ENCODE peak calls at places on chromosomes 13 and 19, in seven cellular contexts. One of them, this sample, is unnamed.

GRCh38 chr19:32397736-32398135 is 7.8 kb upstream of the DPY19L3 start:
- DNase-seq in NCI-H345: no peak
- DNase-seq in mucosa of gallbladder: no peak
- DNase-seq in astrocyte of the hippocampus: peak; percentile 57
- DNase-seq in NCI-H510A treated with DMSO at 0.1 percent for 48 hours: no peak
- DNase-seq in NCI-H1436: no peak
- DNase-seq in substantia nigra: no peak
- DNase-seq in this sample: peak; percentile 62

GRCh38 chr13:94674609-94675348 is 37.6 kb downstream of the SOX21 start:
- DNase-seq in NCI-H345: peak; percentile 73
- DNase-seq in mucosa of gallbladder: peak; percentile 45
- DNase-seq in astrocyte of the hippocampus: peak; percentile 70
- DNase-seq in NCI-H510A treated with DMSO at 0.1 percent for 48 hours: peak; percentile 76
- DNase-seq in NCI-H1436: peak; percentile 73
- DNase-seq in substantia nigra: peak; percentile 31
- DNase-seq in this sample: peak; percentile 54

GRCh38 chr13:46389985-46390384 is 2.9 kb upstream of the RUBCNL start:
- DNase-seq in NCI-H345: no peak
- DNase-seq in mucosa of gallbladder: no peak
- DNase-seq in astrocyte of the hippocampus: peak; percentile 56
- DNase-seq in NCI-H510A treated with DMSO at 0.1 percent for 48 hours: no peak
- DNase-seq in NCI-H1436: no peak
- DNase-seq in substantia nigra: peak; percentile 63
- DNase-seq in this sample: peak; percentile 45

GRCh38 chr13:39787086-39787487 is 131.6 kb downstream of the COG6 start:
- DNase-seq in NCI-H345: no peak
- DNase-seq in mucosa of gallbladder: no peak
- DNase-seq in astrocyte of the hippocampus: no peak
- DNase-seq in NCI-H510A treated with DMSO at 0.1 percent for 48 hours: no peak
- DNase-seq in NCI-H1436: no peak
- DNase-seq in substantia nigra: no peak
- DNase-seq in this sample: no peak

GRCh38 chr13:110874508-110874960 is 40.3 kb downstream of the ANKRD10 start:
- DNase-seq in NCI-H345: peak; percentile 79
- DNase-seq in mucosa of gallbladder: peak; percentile 82
- DNase-seq in astrocyte of the hippocampus: peak; percentile 87
- DNase-seq in NCI-H510A treated with DMSO at 0.1 percent for 48 hours: peak; percentile 70
- DNase-seq in NCI-H1436: peak; percentile 69
- DNase-seq in substantia nigra: peak; percentile 64
- DNase-seq in this sample: peak; percentile 85

GRCh38 chr19:4154571-4155312 is 1.3 kb downstream of the CREB3L3 start:
- DNase-seq in NCI-H345: no peak
- DNase-seq in mucosa of gallbladder: no peak
- DNase-seq in astrocyte of the hippocampus: no peak
- DNase-seq in NCI-H510A treated with DMSO at 0.1 percent for 48 hours: no peak
- DNase-seq in NCI-H1436: no peak
- DNase-seq in substantia nigra: no peak
- DNase-seq in this sample: no peak

GRCh38 chr13:84844473-84844872 is 954.7 kb downstream of the SLITRK6 start:
- DNase-seq in NCI-H345: peak; percentile 33
- DNase-seq in mucosa of gallbladder: no peak
- DNase-seq in astrocyte of the hippocampus: peak; percentile 20
- DNase-seq in NCI-H510A treated with DMSO at 0.1 percent for 48 hours: no peak
- DNase-seq in NCI-H1436: peak; percentile 30
- DNase-seq in substantia nigra: no peak
- DNase-seq in this sample: peak; percentile 11

GRCh38 chr19:40229484-40229883 is 3.0 kb upstream of the CCNP start:
- DNase-seq in NCI-H345: no peak
- DNase-seq in mucosa of gallbladder: no peak
- DNase-seq in astrocyte of the hippocampus: peak; percentile 33
- DNase-seq in NCI-H510A treated with DMSO at 0.1 percent for 48 hours: no peak
- DNase-seq in NCI-H1436: no peak
- DNase-seq in substantia nigra: no peak
- DNase-seq in this sample: peak; percentile 16

GRCh38 chr19:52584686-52585085 is 14.6 kb downstream of the ZNF701 start:
- DNase-seq in NCI-H345: no peak
- DNase-seq in mucosa of gallbladder: peak; percentile 16
- DNase-seq in astrocyte of the hippocampus: no peak
- DNase-seq in NCI-H510A treated with DMSO at 0.1 percent for 48 hours: no peak
- DNase-seq in NCI-H1436: no peak
- DNase-seq in substantia nigra: no peak
- DNase-seq in this sample: no peak

GRCh38 chr19:17243340-17243853 is 2.3 kb downstream of the NR2F6 start:
- DNase-seq in NCI-H345: no peak
- DNase-seq in mucosa of gallbladder: no peak
- DNase-seq in astrocyte of the hippocampus: no peak
- DNase-seq in NCI-H510A treated with DMSO at 0.1 percent for 48 hours: no peak
- DNase-seq in NCI-H1436: no peak
- DNase-seq in substantia nigra: no peak
- DNase-seq in this sample: no peak

GRCh38 chr19:9996541-9996940 is 13.8 kb downstream of the COL5A3 start:
- DNase-seq in NCI-H345: no peak
- DNase-seq in mucosa of gallbladder: no peak
- DNase-seq in astrocyte of the hippocampus: no peak
- DNase-seq in NCI-H510A treated with DMSO at 0.1 percent for 48 hours: no peak
- DNase-seq in NCI-H1436: no peak
- DNase-seq in substantia nigra: no peak
- DNase-seq in this sample: no peak

GRCh38 chr19:13887039-13887438 is 10.1 kb downstream of the NANOS3 start:
- DNase-seq in NCI-H345: no peak
- DNase-seq in mucosa of gallbladder: no peak
- DNase-seq in astrocyte of the hippocampus: no peak
- DNase-seq in NCI-H510A treated with DMSO at 0.1 percent for 48 hours: no peak
- DNase-seq in NCI-H1436: no peak
- DNase-seq in substantia nigra: no peak
- DNase-seq in this sample: no peak

GRCh38 chr19:2041436-2041685 is 9.7 kb downstream of the MKNK2 start:
- DNase-seq in NCI-H345: no peak
- DNase-seq in mucosa of gallbladder: no peak
- DNase-seq in astrocyte of the hippocampus: no peak
- DNase-seq in NCI-H510A treated with DMSO at 0.1 percent for 48 hours: no peak
- DNase-seq in NCI-H1436: no peak
- DNase-seq in substantia nigra: no peak
- DNase-seq in this sample: no peak

GRCh38 chr19:34124828-34125227 is 47.5 kb upstream of the LSM14A start:
- DNase-seq in NCI-H345: no peak
- DNase-seq in mucosa of gallbladder: no peak
- DNase-seq in astrocyte of the hippocampus: no peak
- DNase-seq in NCI-H510A treated with DMSO at 0.1 percent for 48 hours: no peak
- DNase-seq in NCI-H1436: peak; percentile 2
- DNase-seq in substantia nigra: no peak
- DNase-seq in this sample: no peak

GRCh38 chr13:75139291-75139690 is 342.7 kb downstream of the TBC1D4 start:
- DNase-seq in NCI-H345: no peak
- DNase-seq in mucosa of gallbladder: no peak
- DNase-seq in astrocyte of the hippocampus: no peak
- DNase-seq in NCI-H510A treated with DMSO at 0.1 percent for 48 hours: no peak
- DNase-seq in NCI-H1436: no peak
- DNase-seq in substantia nigra: no peak
- DNase-seq in this sample: no peak

GRCh38 chr19:40603719-40604646 is 2.8 kb downstream of the LTBP4 start:
- DNase-seq in NCI-H345: peak; percentile 100
- DNase-seq in mucosa of gallbladder: peak; percentile 98
- DNase-seq in astrocyte of the hippocampus: peak; percentile 95
- DNase-seq in NCI-H510A treated with DMSO at 0.1 percent for 48 hours: peak; percentile 95
- DNase-seq in NCI-H1436: peak; percentile 96
- DNase-seq in substantia nigra: peak; percentile 50
- DNase-seq in this sample: peak; percentile 91

GRCh38 chr13:71618154-71618553 is 248.8 kb downstream of the DACH1 start:
- DNase-seq in NCI-H345: no peak
- DNase-seq in mucosa of gallbladder: no peak
- DNase-seq in astrocyte of the hippocampus: peak; percentile 39
- DNase-seq in NCI-H510A treated with DMSO at 0.1 percent for 48 hours: no peak
- DNase-seq in NCI-H1436: no peak
- DNase-seq in substantia nigra: no peak
- DNase-seq in this sample: no peak

GRCh38 chr13:31044658-31045620 is 112.5 kb downstream of the TEX26 start:
- DNase-seq in NCI-H345: peak; percentile 26
- DNase-seq in mucosa of gallbladder: peak; percentile 36
- DNase-seq in astrocyte of the hippocampus: no peak
- DNase-seq in NCI-H510A treated with DMSO at 0.1 percent for 48 hours: no peak
- DNase-seq in NCI-H1436: no peak
- DNase-seq in substantia nigra: no peak
- DNase-seq in this sample: no peak

GRCh38 chr13:29589234-29589633 is 6.3 kb downstream of the SLC7A1 start:
- DNase-seq in NCI-H345: no peak
- DNase-seq in mucosa of gallbladder: no peak
- DNase-seq in astrocyte of the hippocampus: peak; percentile 77
- DNase-seq in NCI-H510A treated with DMSO at 0.1 percent for 48 hours: no peak
- DNase-seq in NCI-H1436: no peak
- DNase-seq in substantia nigra: no peak
- DNase-seq in this sample: peak; percentile 62

GRCh38 chr13:76741624-76742023 is 144.6 kb downstream of the KCTD12 start:
- DNase-seq in NCI-H345: no peak
- DNase-seq in mucosa of gallbladder: no peak
- DNase-seq in astrocyte of the hippocampus: no peak
- DNase-seq in NCI-H510A treated with DMSO at 0.1 percent for 48 hours: no peak
- DNase-seq in NCI-H1436: no peak
- DNase-seq in substantia nigra: no peak
- DNase-seq in this sample: no peak

GRCh38 chr19:18046066-18046718 is 38.2 kb downstream of the ARRDC2 start:
- DNase-seq in NCI-H345: no peak
- DNase-seq in mucosa of gallbladder: peak; percentile 49
- DNase-seq in astrocyte of the hippocampus: peak; percentile 69
- DNase-seq in NCI-H510A treated with DMSO at 0.1 percent for 48 hours: no peak
- DNase-seq in NCI-H1436: no peak
- DNase-seq in substantia nigra: no peak
- DNase-seq in this sample: peak; percentile 71

GRCh38 chr13:22126433-22127021 is 455.7 kb downstream of the FGF9 start:
- DNase-seq in NCI-H345: no peak
- DNase-seq in mucosa of gallbladder: no peak
- DNase-seq in astrocyte of the hippocampus: no peak
- DNase-seq in NCI-H510A treated with DMSO at 0.1 percent for 48 hours: no peak
- DNase-seq in NCI-H1436: no peak
- DNase-seq in substantia nigra: no peak
- DNase-seq in this sample: no peak

GRCh38 chr19:3186377-3186688 is 603 bp downstream of the NCLN start:
- DNase-seq in NCI-H345: no peak
- DNase-seq in mucosa of gallbladder: no peak
- DNase-seq in astrocyte of the hippocampus: peak; percentile 35
- DNase-seq in NCI-H510A treated with DMSO at 0.1 percent for 48 hours: no peak
- DNase-seq in NCI-H1436: no peak
- DNase-seq in substantia nigra: no peak
- DNase-seq in this sample: no peak

GRCh38 chr13:51364404-51365008 is 25.0 kb downstream of the SERPINE3 start:
- DNase-seq in NCI-H345: no peak
- DNase-seq in mucosa of gallbladder: no peak
- DNase-seq in astrocyte of the hippocampus: peak; percentile 82
- DNase-seq in NCI-H510A treated with DMSO at 0.1 percent for 48 hours: no peak
- DNase-seq in NCI-H1436: no peak
- DNase-seq in substantia nigra: no peak
- DNase-seq in this sample: peak; percentile 51

GRCh38 chr13:111152836-111153235 is 37.7 kb downstream of the ARHGEF7 start:
- DNase-seq in NCI-H345: no peak
- DNase-seq in mucosa of gallbladder: no peak
- DNase-seq in astrocyte of the hippocampus: no peak
- DNase-seq in NCI-H510A treated with DMSO at 0.1 percent for 48 hours: no peak
- DNase-seq in NCI-H1436: no peak
- DNase-seq in substantia nigra: no peak
- DNase-seq in this sample: no peak

GRCh38 chr13:72782717-72783116 is 784 bp downstream of the PIBF1 start:
- DNase-seq in NCI-H345: no peak
- DNase-seq in mucosa of gallbladder: no peak
- DNase-seq in astrocyte of the hippocampus: peak; percentile 26
- DNase-seq in NCI-H510A treated with DMSO at 0.1 percent for 48 hours: no peak
- DNase-seq in NCI-H1436: no peak
- DNase-seq in substantia nigra: no peak
- DNase-seq in this sample: peak; percentile 20